ENCODE peak calls at places on chromosomes 4 and X, in seven cellular contexts. N is ovary; D is iris pigment epithelial cell; F is psoas muscle; Z is WERI-Rb-1; X is activated CD8-positive, alpha-beta memory T cell treated with anti-CD3 and anti-CD28 coated beads for 48 hours; T is SK-N-SH. O is an unnamed sample.

GRCh38 chr4:26273308-26273980 is 47.4 kb upstream of the RBPJ start:
- DNase-seq in N (peak), D (no peak), F (no peak), Z (no peak), X (no peak), T (no peak), O (no peak)

GRCh38 chr4:73231518-73232487 is 26.8 kb downstream of the ANKRD17 start:
- DNase-seq in N (no peak), D (no peak), F (no peak), Z (no peak), X (no peak), T (no peak), O (no peak)

GRCh38 chrX:124217289-124218251 is 114.9 kb upstream of the TEX13D start:
- DNase-seq in N (no peak), D (peak), F (no peak), Z (no peak), X (no peak), T (no peak), O (peak)

GRCh38 chr4:90425893-90426292 is 298.7 kb downstream of the CCSER1 start:
- DNase-seq in N (no peak), D (no peak), F (no peak), Z (no peak), X (no peak), T (no peak), O (no peak)

GRCh38 chr4:151199496-151200190 is 77.3 kb upstream of the PRSS48 start:
- DNase-seq in N (no peak), D (no peak), F (no peak), Z (no peak), X (no peak), T (no peak), O (no peak)

GRCh38 chrX:153800746-153801145 is 6.3 kb downstream of the SSR4 start:
- DNase-seq in N (no peak), D (no peak), F (no peak), Z (no peak), X (no peak), T (no peak), O (no peak)

GRCh38 chr4:27084685-27085356 is 224.2 kb downstream of the STIM2 start:
- DNase-seq in N (peak), D (peak), F (no peak), Z (peak), X (no peak), T (peak), O (peak)

GRCh38 chr4:107709916-107710315 is 10.1 kb downstream of the PAPSS1 start:
- DNase-seq in N (no peak), D (peak), F (no peak), Z (no peak), X (no peak), T (no peak), O (no peak)

GRCh38 chr4:42442601-42443000 is 45.3 kb downstream of the SHISA3 start:
- DNase-seq in N (no peak), D (no peak), F (no peak), Z (no peak), X (no peak), T (peak), O (no peak)

GRCh38 chr4:89839558-89839957 is 2.6 kb upstream of the SNCA start:
- DNase-seq in N (no peak), D (no peak), F (no peak), Z (no peak), X (no peak), T (no peak), O (no peak)

GRCh38 chr4:180336494-180337090 is 1906.6 kb upstream of the TENM3 start:
- DNase-seq in N (no peak), D (no peak), F (no peak), Z (no peak), X (no peak), T (no peak), O (no peak)

GRCh38 chr4:133624744-133625143 is 475.6 kb downstream of the PCDH10 start:
- DNase-seq in N (no peak), D (no peak), F (no peak), Z (peak), X (no peak), T (no peak), O (peak)

GRCh38 chrX:68571292-68572256 is 72.7 kb downstream of the YIPF6 start:
- DNase-seq in N (no peak), D (peak), F (no peak), Z (no peak), X (no peak), T (no peak), O (no peak)

GRCh38 chr4:7195546-7196282 is 3.4 kb downstream of the SORCS2 start:
- DNase-seq in N (no peak), D (peak), F (no peak), Z (no peak), X (no peak), T (no peak), O (peak)

GRCh38 chrX:1336331-1337143 is at the start of gene IL3RA:
- DNase-seq in N (no peak), D (peak), F (peak), Z (no peak), X (no peak), T (no peak), O (no peak)

GRCh38 chr4:142264961-142265360 is 581.1 kb downstream of the INPP4B start:
- DNase-seq in N (no peak), D (peak), F (no peak), Z (no peak), X (no peak), T (no peak), O (no peak)